ENCODE peak calls at places on chromosomes 5 and 9, in five cellular contexts. Z is B cell; G is HS-5; T is activated CD4-positive, alpha-beta memory T cell treated with anti-CD3 and anti-CD28 coated beads, Interleukin-2, amount 10 ng/mL, durations not matched to agents 7 days and 5 days; E is A549. P is an unnamed sample.

GRCh38 chr5:132180134-132180745 is 47.4 kb downstream of the P4HA2 start:
- DNase-seq in Z (peak), G (peak), T (no peak), E (peak), P (peak)

GRCh38 chr5:178434851-178435250 is 155.3 kb downstream of the COL23A1 start:
- DNase-seq in Z (no peak), G (no peak), T (no peak), E (no peak), P (no peak)

GRCh38 chr9:126558051-126558665 is 55.6 kb upstream of the LMX1B start:
- DNase-seq in Z (peak), G (peak), T (peak), E (peak), P (peak)

GRCh38 chr5:44002381-44002901 is 386.8 kb downstream of the FGF10 start:
- DNase-seq in Z (no peak), G (peak), T (no peak), E (peak), P (no peak)

GRCh38 chr5:45796959-45797553 is 100.9 kb upstream of the HCN1 start:
- DNase-seq in Z (no peak), G (no peak), T (no peak), E (peak), P (no peak)

GRCh38 chr5:115461506-115462290 is 82.9 kb downstream of the FEM1C start:
- DNase-seq in Z (no peak), G (peak), T (peak), E (peak), P (peak)

GRCh38 chr9:36166150-36166927 is 2.8 kb upstream of the CCIN start:
- DNase-seq in Z (peak), G (no peak), T (peak), E (peak), P (peak)

GRCh38 chr5:109964136-109964535 is 274.4 kb downstream of the MAN2A1 start:
- DNase-seq in Z (no peak), G (no peak), T (no peak), E (no peak), P (no peak)

GRCh38 chr5:1464511-1464910 is 19.3 kb upstream of the SLC6A3 start:
- DNase-seq in Z (no peak), G (no peak), T (no peak), E (no peak), P (no peak)

GRCh38 chr5:31733365-31733764 is 94.4 kb downstream of the PDZD2 start:
- DNase-seq in Z (no peak), G (no peak), T (no peak), E (no peak), P (no peak)

GRCh38 chr9:116030532-116030931 is 123.1 kb upstream of the PAPPA start:
- DNase-seq in Z (no peak), G (no peak), T (no peak), E (no peak), P (no peak)

GRCh38 chr9:121607434-121608248 is 43.8 kb upstream of the DAB2IP start:
- DNase-seq in Z (no peak), G (no peak), T (no peak), E (peak), P (no peak)

GRCh38 chr9:133734600-133735414 is 3.3 kb downstream of the SARDH start:
- DNase-seq in Z (peak), G (no peak), T (no peak), E (no peak), P (no peak)

GRCh38 chr5:34012791-34013190 is 4.9 kb upstream of the AMACR start:
- DNase-seq in Z (no peak), G (no peak), T (no peak), E (no peak), P (no peak)

GRCh38 chr5:88979244-88979643 is 96.3 kb upstream of the MEF2C start:
- DNase-seq in Z (no peak), G (peak), T (no peak), E (no peak), P (no peak)

GRCh38 chr5:37836173-37837100 is 3.4 kb downstream of the GDNF start:
- DNase-seq in Z (peak), G (no peak), T (no peak), E (no peak), P (no peak)

GRCh38 chr9:101465330-101465915 is 29.8 kb upstream of the ALDOB start:
- DNase-seq in Z (no peak), G (no peak), T (no peak), E (peak), P (no peak)

GRCh38 chr5:94524841-94525697 is 93.3 kb downstream of the KIAA0825 start:
- DNase-seq in Z (peak), G (peak), T (peak), E (peak), P (peak)

GRCh38 chr5:178074266-178074952 is 38.9 kb upstream of the N4BP3 start:
- DNase-seq in Z (no peak), G (no peak), T (no peak), E (no peak), P (no peak)

P was measured in activated CD4-positive, alpha-beta T cell treated with anti-CD3 and anti-CD28 coated beads, Interleukin-2, amount 10 ng/mL, durations not matched to agents 7 days and 5 days.